ENCODE peak calls at places on chromosomes 11 and 22, in five cellular contexts. One of them, this sample, is unnamed.

GRCh38 chr11:88404932-88405710 is 67.6 kb upstream of the CTSC start:
- DNase-seq in aorta: no peak
- DNase-seq in IMR-90: no peak
- DNase-seq in sigmoid colon: no peak
- DNase-seq in ovary: no peak
- DNase-seq in this sample: no peak

GRCh38 chr22:39428597-39429071 is 28.2 kb upstream of the MGAT3 start:
- DNase-seq in ovary: no peak
- DNase-seq in sigmoid colon: no peak
- DNase-seq in IMR-90: no peak
- DNase-seq in aorta: peak; percentile 66
- DNase-seq in this sample: no peak

GRCh38 chr11:9741260-9741659 is 77.4 kb downstream of the SWAP70 start:
- DNase-seq in sigmoid colon: no peak
- DNase-seq in IMR-90: no peak
- DNase-seq in ovary: no peak
- DNase-seq in aorta: no peak
- DNase-seq in this sample: no peak

GRCh38 chr11:113314389-113315301 is at the start of gene TTC12:
- DNase-seq in sigmoid colon: peak; percentile 96
- DNase-seq in aorta: peak; percentile 98
- DNase-seq in IMR-90: peak; percentile 78
- DNase-seq in ovary: peak; percentile 98
- DNase-seq in this sample: peak; percentile 95

GRCh38 chr11:22787565-22788162 is 41.9 kb downstream of the SVIP start:
- DNase-seq in sigmoid colon: no peak
- DNase-seq in ovary: no peak
- DNase-seq in aorta: no peak
- DNase-seq in IMR-90: peak; percentile 56
- DNase-seq in this sample: no peak

GRCh38 chr11:56783448-56784041 is 35.0 kb upstream of the OR9G4 start:
- DNase-seq in aorta: no peak
- DNase-seq in sigmoid colon: no peak
- DNase-seq in ovary: no peak
- DNase-seq in IMR-90: peak; percentile 54
- DNase-seq in this sample: no peak

GRCh38 chr11:26944866-26945664 is 48.8 kb upstream of the FIBIN start:
- DNase-seq in sigmoid colon: no peak
- DNase-seq in ovary: no peak
- DNase-seq in aorta: no peak
- DNase-seq in IMR-90: peak; percentile 53
- DNase-seq in this sample: no peak

GRCh38 chr11:99687320-99687719 is 666.6 kb downstream of the CNTN5 start:
- DNase-seq in sigmoid colon: no peak
- DNase-seq in aorta: no peak
- DNase-seq in IMR-90: no peak
- DNase-seq in ovary: no peak
- DNase-seq in this sample: no peak

GRCh38 chr11:81644239-81644840 is 1089.3 kb downstream of the FAM181B start:
- DNase-seq in sigmoid colon: no peak
- DNase-seq in aorta: no peak
- DNase-seq in ovary: no peak
- DNase-seq in IMR-90: peak; percentile 23
- DNase-seq in this sample: no peak

GRCh38 chr22:29079218-29079901 is 6.5 kb downstream of the KREMEN1 start:
- DNase-seq in aorta: no peak
- DNase-seq in ovary: no peak
- DNase-seq in sigmoid colon: no peak
- DNase-seq in IMR-90: no peak
- DNase-seq in this sample: no peak

GRCh38 chr11:94194712-94195111 is 66.1 kb downstream of the PANX1 start:
- DNase-seq in ovary: no peak
- DNase-seq in sigmoid colon: no peak
- DNase-seq in IMR-90: no peak
- DNase-seq in aorta: no peak
- DNase-seq in this sample: no peak

GRCh38 chr22:29798318-29798717 is 31.1 kb downstream of the UQCR10 start:
- DNase-seq in aorta: no peak
- DNase-seq in IMR-90: no peak
- DNase-seq in ovary: no peak
- DNase-seq in sigmoid colon: no peak
- DNase-seq in this sample: no peak

GRCh38 chr11:113077379-113077778 is 116.2 kb downstream of the NCAM1 start:
- DNase-seq in sigmoid colon: no peak
- DNase-seq in IMR-90: no peak
- DNase-seq in ovary: no peak
- DNase-seq in aorta: no peak
- DNase-seq in this sample: no peak

GRCh38 chr11:115069599-115069998 is 391.3 kb downstream of the NXPE2 start:
- DNase-seq in aorta: no peak
- DNase-seq in ovary: no peak
- DNase-seq in sigmoid colon: no peak
- DNase-seq in IMR-90: no peak
- DNase-seq in this sample: no peak

GRCh38 chr22:41365425-41365824 is 16.3 kb upstream of the TEF start:
- DNase-seq in IMR-90: no peak
- DNase-seq in sigmoid colon: no peak
- DNase-seq in ovary: no peak
- DNase-seq in aorta: no peak
- DNase-seq in this sample: no peak

GRCh38 chr22:41364955-41365354 is 16.8 kb upstream of the TEF start:
- DNase-seq in aorta: no peak
- DNase-seq in IMR-90: no peak
- DNase-seq in ovary: no peak
- DNase-seq in sigmoid colon: no peak
- DNase-seq in this sample: no peak

GRCh38 chr22:41367680-41368542 is 13.8 kb upstream of the TEF start:
- DNase-seq in aorta: no peak
- DNase-seq in IMR-90: peak; percentile 22
- DNase-seq in sigmoid colon: peak; percentile 88
- DNase-seq in ovary: peak; percentile 74
- DNase-seq in this sample: peak; percentile 37

GRCh38 chr22:41367039-41367679 is 14.6 kb upstream of the TEF start:
- DNase-seq in ovary: peak; percentile 99
- DNase-seq in IMR-90: peak; percentile 96
- DNase-seq in aorta: peak; percentile 99
- DNase-seq in sigmoid colon: peak; percentile 99
- DNase-seq in this sample: peak; percentile 98

GRCh38 chr22:41366323-41367014 is 15.3 kb upstream of the TEF start:
- DNase-seq in sigmoid colon: no peak
- DNase-seq in IMR-90: no peak
- DNase-seq in ovary: no peak
- DNase-seq in aorta: no peak
- DNase-seq in this sample: no peak
- H3K4me3 ChIP-seq in sigmoid colon: no peak overlapping the region
- H3K4me3 ChIP-seq in IMR-90: no peak overlapping the region
- H3K4me3 ChIP-seq in ovary: peak overlapping the region; percentile 62
- H3K4me3 ChIP-seq in aorta: no peak overlapping the region
- H3K4me3 ChIP-seq in this sample: peak overlapping the region; percentile 69

DNA sequence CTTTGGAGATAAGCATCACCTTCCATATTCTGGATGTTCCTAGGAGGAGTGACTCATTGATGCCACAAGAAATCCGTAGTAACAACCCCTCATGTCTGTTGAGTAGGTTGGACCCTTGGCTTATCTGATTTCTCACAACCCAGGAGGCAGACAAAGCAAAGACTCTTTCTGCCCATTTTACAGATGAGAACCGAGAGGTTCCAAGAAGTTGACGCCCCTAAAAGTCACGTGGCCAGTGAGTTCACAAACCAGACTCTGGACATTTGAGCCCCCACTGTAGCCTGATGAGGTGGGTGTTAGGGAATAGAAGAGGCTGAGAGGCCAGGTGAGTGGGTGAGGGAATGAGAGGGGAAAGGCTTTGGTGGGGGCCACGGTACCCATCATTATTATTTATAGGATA is 70.3 kb downstream of the TSPAN18 start:
- DNase-seq in sigmoid colon: no peak
- DNase-seq in aorta: peak; percentile 24
- DNase-seq in IMR-90: no peak
- DNase-seq in ovary: no peak
- DNase-seq in this sample: no peak
- H3K27me3 ChIP-seq in sigmoid colon: no peaks in the 10 kb centered on the region
- H3K27me3 ChIP-seq in aorta: no peaks in the 10 kb centered on the region
- H3K27me3 ChIP-seq in IMR-90: peaks cover 47% of the 10 kb centered on the region
- H3K27me3 ChIP-seq in ovary: no peaks in the 10 kb centered on the region
- H3K27me3 ChIP-seq in this sample: no peaks in the 10 kb centered on the region

GRCh38 chr22:41863472-41863871 is 30.6 kb downstream of the SREBF2 start:
- DNase-seq in ovary: no peak
- DNase-seq in IMR-90: no peak
- DNase-seq in aorta: no peak
- DNase-seq in sigmoid colon: no peak
- DNase-seq in this sample: no peak
- H3K27ac ChIP-seq in ovary: no peak overlapping the region
- H3K27ac ChIP-seq in IMR-90: no peak overlapping the region
- H3K27ac ChIP-seq in aorta: no peak overlapping the region
- H3K27ac ChIP-seq in sigmoid colon: peak overlapping the region; percentile 79
- H3K27ac ChIP-seq in this sample: peak overlapping the region; percentile 59

GRCh38 chr11:107563702-107564101 is 1.8 kb downstream of the ALKBH8 start:
- DNase-seq in ovary: no peak
- DNase-seq in IMR-90: peak; percentile 66
- DNase-seq in sigmoid colon: no peak
- DNase-seq in aorta: no peak
- DNase-seq in this sample: no peak

GRCh38 chr11:107564877-107565218 is 687 bp downstream of the ALKBH8 start:
- DNase-seq in ovary: no peak
- DNase-seq in IMR-90: no peak
- DNase-seq in sigmoid colon: no peak
- DNase-seq in aorta: no peak
- DNase-seq in this sample: no peak

GRCh38 chr11:107565219-107565937 is at the start of gene ALKBH8:
- DNase-seq in IMR-90: peak; percentile 58
- DNase-seq in aorta: peak; percentile 92
- DNase-seq in sigmoid colon: peak; percentile 84
- DNase-seq in ovary: peak; percentile 74
- DNase-seq in this sample: peak; percentile 79

GRCh38 chr11:107562647-107563208 is 2.8 kb downstream of the ALKBH8 start:
- DNase-seq in aorta: no peak
- DNase-seq in sigmoid colon: no peak
- DNase-seq in ovary: no peak
- DNase-seq in IMR-90: peak; percentile 91
- DNase-seq in this sample: no peak

GRCh38 chr11:107561688-107562087 is 3.8 kb downstream of the ALKBH8 start:
- DNase-seq in sigmoid colon: no peak
- DNase-seq in ovary: no peak
- DNase-seq in aorta: no peak
- DNase-seq in IMR-90: peak; percentile 34
- DNase-seq in this sample: no peak
- H3K4me3 ChIP-seq in sigmoid colon: no peak overlapping the region
- H3K4me3 ChIP-seq in ovary: no peak overlapping the region
- H3K4me3 ChIP-seq in aorta: no peak overlapping the region
- H3K4me3 ChIP-seq in IMR-90: no peak overlapping the region
- H3K4me3 ChIP-seq in this sample: no peak overlapping the region

DNA sequence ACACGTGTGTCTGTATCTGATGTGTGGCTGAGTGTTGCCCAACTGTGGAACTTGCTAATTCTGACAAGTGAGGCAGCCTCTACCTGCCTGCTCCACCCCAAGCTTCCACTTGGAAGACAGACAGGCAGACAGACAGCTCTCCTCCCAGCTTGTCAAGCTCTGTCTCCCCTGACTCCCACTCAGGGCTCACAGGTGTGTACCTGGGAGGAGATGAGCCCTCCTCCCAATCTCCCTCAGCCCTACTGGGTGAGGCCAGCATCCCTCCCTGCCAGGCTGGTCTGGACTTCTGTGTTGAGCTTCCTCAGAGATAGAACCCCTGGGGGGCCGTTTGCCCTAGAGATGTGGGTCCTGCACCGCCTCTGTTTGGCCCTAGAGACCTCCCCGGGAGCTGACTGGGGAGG is 1.0 kb upstream of the CHRM1 start:
- DNase-seq in IMR-90: no peak
- DNase-seq in sigmoid colon: no peak
- DNase-seq in ovary: no peak
- DNase-seq in aorta: no peak
- DNase-seq in this sample: no peak
- H3K27me3 ChIP-seq in IMR-90: peaks cover 89% of the 10 kb centered on the region
- H3K27me3 ChIP-seq in sigmoid colon: peaks cover 66% of the 10 kb centered on the region
- H3K27me3 ChIP-seq in ovary: no peaks in the 10 kb centered on the region
- H3K27me3 ChIP-seq in aorta: no peaks in the 10 kb centered on the region
- H3K27me3 ChIP-seq in this sample: peaks cover 73% of the 10 kb centered on the region

GRCh38 chr11:95469268-95469667 is 238.3 kb upstream of the SESN3 start:
- DNase-seq in aorta: no peak
- DNase-seq in IMR-90: no peak
- DNase-seq in sigmoid colon: no peak
- DNase-seq in ovary: no peak
- DNase-seq in this sample: no peak
- H3K27ac ChIP-seq in aorta: no peak overlapping the region
- H3K27ac ChIP-seq in IMR-90: no peak overlapping the region
- H3K27ac ChIP-seq in sigmoid colon: no peak overlapping the region
- H3K27ac ChIP-seq in ovary: no peak overlapping the region
- H3K27ac ChIP-seq in this sample: no peak overlapping the region

GRCh38 chr11:13183094-13183825 is 94.3 kb upstream of the BMAL1 start:
- DNase-seq in sigmoid colon: no peak
- DNase-seq in IMR-90: peak; percentile 54
- DNase-seq in ovary: no peak
- DNase-seq in aorta: no peak
- DNase-seq in this sample: no peak
- H3K4me3 ChIP-seq in sigmoid colon: no peak overlapping the region
- H3K4me3 ChIP-seq in IMR-90: no peak overlapping the region
- H3K4me3 ChIP-seq in ovary: no peak overlapping the region
- H3K4me3 ChIP-seq in aorta: peak overlapping the region; percentile 54
- H3K4me3 ChIP-seq in this sample: peak overlapping the region; percentile 49

GRCh38 chr11:38446336-38446735 is 1848.3 kb upstream of the RAG2 start:
- DNase-seq in ovary: no peak
- DNase-seq in sigmoid colon: no peak
- DNase-seq in aorta: no peak
- DNase-seq in IMR-90: no peak
- DNase-seq in this sample: no peak
- H3K27me3 ChIP-seq in ovary: no peaks in the 10 kb centered on the region
- H3K27me3 ChIP-seq in sigmoid colon: no peaks in the 10 kb centered on the region
- H3K27me3 ChIP-seq in aorta: no peaks in the 10 kb centered on the region
- H3K27me3 ChIP-seq in IMR-90: no peaks in the 10 kb centered on the region
- H3K27me3 ChIP-seq in this sample: no peaks in the 10 kb centered on the region

GRCh38 chr11:102734650-102735049 is 9.9 kb upstream of the MMP8 start:
- DNase-seq in ovary: no peak
- DNase-seq in IMR-90: no peak
- DNase-seq in aorta: no peak
- DNase-seq in sigmoid colon: no peak
- DNase-seq in this sample: no peak

GRCh38 chr11:102727890-102728289 is 3.1 kb upstream of the MMP8 start:
- DNase-seq in aorta: no peak
- DNase-seq in IMR-90: peak; percentile 96
- DNase-seq in ovary: no peak
- DNase-seq in sigmoid colon: no peak
- DNase-seq in this sample: no peak

GRCh38 chr11:102724904-102725515 is at the start of gene MMP8:
- DNase-seq in ovary: no peak
- DNase-seq in IMR-90: peak; percentile 72
- DNase-seq in aorta: no peak
- DNase-seq in sigmoid colon: no peak
- DNase-seq in this sample: no peak

GRCh38 chr11:102733232-102733875 is 8.6 kb upstream of the MMP8 start:
- DNase-seq in ovary: no peak
- DNase-seq in aorta: peak; percentile 77
- DNase-seq in sigmoid colon: no peak
- DNase-seq in IMR-90: peak; percentile 47
- DNase-seq in this sample: peak; percentile 19

GRCh38 chr11:102730036-102730815 is 5.5 kb upstream of the MMP8 start:
- DNase-seq in IMR-90: peak; percentile 57
- DNase-seq in sigmoid colon: no peak
- DNase-seq in ovary: no peak
- DNase-seq in aorta: no peak
- DNase-seq in this sample: no peak
- H3K27ac ChIP-seq in IMR-90: peak overlapping the region; percentile 64
- H3K27ac ChIP-seq in sigmoid colon: peak overlapping the region; percentile 18
- H3K27ac ChIP-seq in ovary: no peak overlapping the region
- H3K27ac ChIP-seq in aorta: no peak overlapping the region
- H3K27ac ChIP-seq in this sample: no peak overlapping the region

This sample was measured in left ventricle myocardium inferior.